ENCODE peak calls at places on chromosomes 3 and 15, in nine cellular contexts. D is omental fat pad; R is Peyer's patch; Y is CD8-positive, alpha-beta T cell; V is psoas muscle; K is cardiac muscle cell; U is sigmoid colon; J is GM20000; I is foreskin fibroblast. A is an unnamed sample.

GRCh38 chr3:127848131-127849129 is 26.1 kb upstream of the MGLL start:
- DNase-seq in D (no peak), R (no peak), Y (no peak), V (no peak), K (peak), U (no peak), J (no peak), I (peak), A (no peak)

GRCh38 chr3:13016083-13016725 is 57.0 kb downstream of the IQSEC1 start:
- DNase-seq in D (no peak), R (peak), Y (peak), V (peak), K (no peak), U (peak), J (peak), I (no peak), A (no peak)

GRCh38 chr15:69392352-69392751 is 21.8 kb upstream of the KIF23 start:
- DNase-seq in D (no peak), R (no peak), Y (no peak), V (no peak), K (no peak), U (no peak), J (no peak), I (no peak), A (no peak)

GRCh38 chr3:43523454-43524053 is 98.3 kb downstream of the ANO10 start:
- DNase-seq in D (no peak), R (no peak), Y (no peak), V (no peak), K (no peak), U (no peak), J (peak), I (peak), A (no peak)

GRCh38 chr3:98602078-98602678 is 8.8 kb upstream of the CPOX start:
- DNase-seq in D (no peak), R (no peak), Y (no peak), V (no peak), K (peak), U (no peak), J (peak), I (peak), A (peak)

GRCh38 chr15:68807249-68807648 is 13.4 kb downstream of the ANP32A start:
- DNase-seq in D (no peak), R (peak), Y (peak), V (no peak), K (no peak), U (peak), J (no peak), I (no peak), A (no peak)

GRCh38 chr3:169173231-169173630 is 490.3 kb downstream of the MECOM start:
- DNase-seq in D (no peak), R (no peak), Y (no peak), V (no peak), K (no peak), U (no peak), J (no peak), I (no peak), A (no peak)

GRCh38 chr15:33766329-33766728 is 202.0 kb upstream of the CHRM5 start:
- DNase-seq in D (no peak), R (no peak), Y (no peak), V (no peak), K (no peak), U (no peak), J (no peak), I (peak), A (no peak)

GRCh38 chr3:71031914-71032521 is 551.5 kb downstream of the FOXP1 start:
- DNase-seq in D (no peak), R (no peak), Y (no peak), V (peak), K (no peak), U (peak), J (no peak), I (no peak), A (no peak)

GRCh38 chr3:135034291-135034768 is 239.3 kb downstream of the EPHB1 start:
- DNase-seq in D (no peak), R (no peak), Y (no peak), V (no peak), K (no peak), U (no peak), J (no peak), I (no peak), A (peak)

GRCh38 chr15:80275946-80276345 is 23.9 kb upstream of the CTXND1 start:
- DNase-seq in D (no peak), R (no peak), Y (no peak), V (no peak), K (no peak), U (no peak), J (no peak), I (peak), A (no peak)

GRCh38 chr15:73632670-73633058 is 525 bp downstream of the NPTN start:
- DNase-seq in D (no peak), R (no peak), Y (peak), V (no peak), K (peak), U (peak), J (no peak), I (no peak), A (peak)

GRCh38 chr3:141392416-141392815 is 24.1 kb downstream of the ZBTB38 start:
- DNase-seq in D (no peak), R (no peak), Y (no peak), V (no peak), K (no peak), U (no peak), J (no peak), I (no peak), A (no peak)

GRCh38 chr15:67192185-67192584 is 62.3 kb downstream of the AAGAB start:
- DNase-seq in D (no peak), R (no peak), Y (no peak), V (no peak), K (no peak), U (no peak), J (peak), I (no peak), A (no peak)

GRCh38 chr15:63019539-63020109 is 22.9 kb upstream of the TPM1 start:
- DNase-seq in D (no peak), R (no peak), Y (no peak), V (peak), K (peak), U (peak), J (no peak), I (peak), A (no peak)

GRCh38 chr3:73694988-73695757 is 70.4 kb upstream of the PDZRN3 start:
- DNase-seq in D (no peak), R (no peak), Y (no peak), V (no peak), K (no peak), U (no peak), J (no peak), I (no peak), A (no peak)

GRCh38 chr15:56879502-56879901 is 38.9 kb upstream of the TCF12 start:
- DNase-seq in D (no peak), R (no peak), Y (no peak), V (no peak), K (no peak), U (no peak), J (no peak), I (no peak), A (no peak)

GRCh38 chr3:9820944-9821343 is 10.9 kb downstream of the TTLL3 start:
- DNase-seq in D (no peak), R (no peak), Y (no peak), V (no peak), K (peak), U (no peak), J (no peak), I (peak), A (no peak)

GRCh38 chr3:98552232-98553020 is 20.6 kb downstream of the GPR15 start:
- DNase-seq in D (no peak), R (no peak), Y (no peak), V (no peak), K (no peak), U (no peak), J (no peak), I (no peak), A (no peak)

GRCh38 chr15:82999905-83000671 is 11.4 kb downstream of the C15orf40 start:
- DNase-seq in D (no peak), R (no peak), Y (no peak), V (no peak), K (peak), U (no peak), J (peak), I (peak), A (no peak)

GRCh38 chr3:194140520-194141414 is 4.8 kb downstream of the HES1 start:
- DNase-seq in D (no peak), R (peak), Y (no peak), V (peak), K (peak), U (peak), J (peak), I (peak), A (peak)

GRCh38 chr15:87713405-87713995 is 543.0 kb downstream of the NTRK3 start:
- DNase-seq in D (no peak), R (no peak), Y (no peak), V (no peak), K (no peak), U (no peak), J (no peak), I (no peak), A (no peak)

GRCh38 chr15:85618956-85619491 is 175.7 kb downstream of the KLHL25 start:
- DNase-seq in D (no peak), R (no peak), Y (peak), V (peak), K (peak), U (peak), J (peak), I (peak), A (peak)

GRCh38 chr15:25060472-25060803 is 105.7 kb downstream of the SNRPN start:
- DNase-seq in D (no peak), R (peak), Y (peak), V (no peak), K (no peak), U (no peak), J (no peak), I (no peak), A (no peak)

GRCh38 chr15:75620776-75621536 is 4.6 kb downstream of the SNUPN start:
- DNase-seq in D (peak), R (no peak), Y (no peak), V (peak), K (no peak), U (peak), J (no peak), I (peak), A (no peak)

GRCh38 chr15:94615688-94616087 is 384.3 kb downstream of the MCTP2 start:
- DNase-seq in D (no peak), R (no peak), Y (no peak), V (no peak), K (no peak), U (no peak), J (no peak), I (no peak), A (no peak)

GRCh38 chr3:52397676-52398399 is 47.1 kb downstream of the SEMA3G start:
- DNase-seq in D (no peak), R (peak), Y (no peak), V (peak), K (no peak), U (no peak), J (no peak), I (no peak), A (no peak)

GRCh38 chr3:14152233-14152962 is 26.0 kb downstream of the XPC start:
- DNase-seq in D (no peak), R (no peak), Y (no peak), V (no peak), K (no peak), U (no peak), J (no peak), I (no peak), A (no peak)

GRCh38 chr3:46393554-46394434 is 13.1 kb downstream of the CCR5AS start:
- DNase-seq in D (no peak), R (no peak), Y (no peak), V (no peak), K (no peak), U (no peak), J (no peak), I (no peak), A (no peak)

GRCh38 chr3:64244011-64244942 is 19.0 kb upstream of the PRICKLE2 start:
- DNase-seq in D (no peak), R (no peak), Y (no peak), V (no peak), K (no peak), U (no peak), J (no peak), I (peak), A (no peak)
- TF ChIP-seq CTCF in D (no peak), R (peak), Y (no peak), V (no peak), K (peak), U (no peak), J (no peak), I (peak), A (peak)

GRCh38 chr3:132180337-132180791 is 136.8 kb upstream of the ACP3 start:
- DNase-seq in D (no peak), R (no peak), Y (no peak), V (no peak), K (peak), U (no peak), J (peak), I (peak), A (no peak)

DNA sequence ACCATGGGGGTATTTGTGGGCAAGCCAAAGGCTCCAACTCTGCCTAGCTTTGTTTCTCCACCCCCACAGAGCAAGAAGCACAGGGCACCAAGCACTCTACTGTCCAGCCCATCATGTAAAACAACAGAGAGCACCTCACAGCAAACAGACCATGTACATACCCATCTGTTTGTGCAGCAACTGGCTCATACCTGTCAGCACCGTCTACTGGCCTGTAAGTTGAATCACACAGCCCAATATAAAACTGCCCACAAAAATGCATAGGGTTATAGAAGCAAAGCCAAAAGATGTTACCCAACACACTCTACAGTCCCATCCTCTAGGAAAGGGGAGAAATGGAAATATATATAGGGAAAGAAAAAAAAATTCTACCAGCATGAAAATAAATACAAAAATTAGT is 139.7 kb upstream of the CPNE4 start:
- DNase-seq in D (no peak), R (no peak), Y (no peak), V (no peak), K (no peak), U (no peak), J (no peak), I (peak), A (no peak)
- TF ChIP-seq CTCF in D (no peak), R (no peak), Y (no peak), V (no peak), K (no peak), U (no peak), J (no peak), I (no peak), A (no peak)

GRCh38 chr15:100999369-100999768 is 80.2 kb downstream of the LRRK1 start:
- DNase-seq in D (no peak), R (no peak), Y (no peak), V (no peak), K (no peak), U (no peak), J (no peak), I (peak), A (no peak)

GRCh38 chr15:100997442-100997841 is 78.3 kb downstream of the LRRK1 start:
- DNase-seq in D (no peak), R (no peak), Y (no peak), V (no peak), K (no peak), U (no peak), J (no peak), I (peak), A (no peak)

GRCh38 chr15:101000271-101000681 is 81.1 kb downstream of the LRRK1 start:
- DNase-seq in D (no peak), R (no peak), Y (no peak), V (no peak), K (no peak), U (no peak), J (no peak), I (peak), A (no peak)

GRCh38 chr15:101001056-101001455 is 81.9 kb downstream of the LRRK1 start:
- DNase-seq in D (no peak), R (no peak), Y (no peak), V (no peak), K (no peak), U (no peak), J (no peak), I (no peak), A (no peak)

GRCh38 chr15:100998630-100999029 is 79.5 kb downstream of the LRRK1 start:
- DNase-seq in D (no peak), R (no peak), Y (no peak), V (no peak), K (no peak), U (no peak), J (no peak), I (no peak), A (no peak)
- TF ChIP-seq CTCF in D (no peak), R (no peak), Y (no peak), V (no peak), K (no peak), U (no peak), J (no peak), I (no peak), A (no peak)

DNA sequence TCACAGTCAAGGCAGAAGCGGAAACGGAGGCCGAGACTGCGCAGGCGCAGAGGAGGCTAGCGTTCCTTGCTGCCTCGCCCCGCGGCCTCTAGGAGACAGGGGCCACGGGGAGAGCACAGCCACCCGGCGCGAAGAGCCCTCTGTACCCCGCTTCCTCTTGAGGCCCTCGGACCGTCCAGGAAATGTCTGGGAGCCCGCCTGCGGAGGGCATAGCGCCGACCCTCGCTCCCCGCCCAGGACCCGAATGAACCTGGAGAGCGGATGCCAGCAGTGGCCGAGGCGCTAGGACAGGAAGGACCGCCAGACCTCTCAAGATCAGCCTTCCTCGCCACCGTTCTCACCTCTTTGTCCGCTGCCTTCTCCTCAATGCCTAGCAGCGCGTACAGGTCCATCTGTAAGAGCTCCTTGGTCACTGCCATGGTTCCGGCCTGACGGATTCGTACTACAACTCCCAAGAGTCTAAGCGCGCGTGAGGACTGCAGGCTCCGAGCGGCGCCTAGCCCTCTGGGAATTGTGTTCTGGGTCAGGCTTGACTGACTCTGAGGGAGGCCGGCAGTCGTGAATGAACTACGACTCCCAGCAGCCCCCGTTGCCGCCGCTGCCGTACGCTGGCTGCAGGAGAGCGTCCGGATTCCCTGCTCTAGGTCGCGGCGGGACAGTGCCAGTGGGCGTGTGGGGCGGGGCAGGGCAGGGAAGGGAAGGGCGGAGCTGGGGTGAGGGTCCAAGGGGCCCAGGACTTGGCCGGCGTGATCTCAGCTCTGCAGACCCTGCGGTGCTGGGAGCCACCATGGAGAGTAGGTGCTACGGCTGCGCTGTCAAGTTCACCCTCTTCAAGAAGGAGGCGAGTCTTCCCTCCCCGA is at the start of the genes DNAJC17 and ZFYVE19:
- DNase-seq in D (peak), R (peak), Y (peak), V (peak), K (peak), U (peak), J (peak), I (peak), A (peak)
- TF ChIP-seq CTCF in D (no peak), R (peak), Y (peak), V (no peak), K (peak), U (no peak), J (no peak), I (no peak), A (peak)